ENCODE peak calls at places on chromosomes 1 and 21, in five cellular contexts. E is tibial nerve, K is prostate gland, V is kidney, O is neuronal stem cell. I is an unnamed sample.

GRCh38 chr1:61687901-61688300 is 37.0 kb downstream of the TM2D1 start:
- DNase-seq in V (no peak), E (no peak), K (no peak), O (no peak), I (no peak)

GRCh38 chr1:177103005-177103404 is 61.5 kb downstream of the ASTN1 start:
- DNase-seq in O (no peak), K (no peak), E (no peak), V (no peak), I (no peak)

GRCh38 chr1:86913399-86913895 is 479 bp downstream of the SELENOF start:
- DNase-seq in E (peak; percentile 7), K (no peak), O (no peak), V (no peak), I (no peak)

GRCh38 chr1:76068542-76068941 is 6.0 kb upstream of the ST6GALNAC3 start:
- DNase-seq in V (no peak), K (no peak), E (no peak), O (no peak), I (no peak)

GRCh38 chr1:9066945-9067807 is 2.3 kb downstream of the SLC2A5 start:
- DNase-seq in V (no peak), E (peak; percentile 58), K (no peak), O (no peak), I (peak; percentile 55)

GRCh38 chr1:1081311-1082238 is 7.5 kb upstream of the RNF223 start:
- DNase-seq in O (no peak), E (no peak), V (peak; percentile 74), K (no peak), I (no peak)

GRCh38 chr21:36097427-36098230 is 27.8 kb downstream of the CBR1 start:
- DNase-seq in E (no peak), O (no peak), K (no peak), V (no peak), I (no peak)

GRCh38 chr1:94606471-94606870 is 64.9 kb upstream of the F3 start:
- DNase-seq in V (no peak), E (no peak), K (no peak), O (no peak), I (no peak)

GRCh38 chr1:12600335-12600734 is 17.7 kb downstream of the DHRS3 start:
- DNase-seq in E (peak; percentile 55), O (no peak), K (peak; percentile 44), V (no peak), I (no peak)

GRCh38 chr1:24438423-24438901 is 22.9 kb downstream of the NIPAL3 start:
- DNase-seq in K (no peak), E (peak; percentile 35), V (no peak), O (no peak), I (no peak)

GRCh38 chr21:45629046-45629981 is 14.2 kb upstream of the PCBP3 start:
- DNase-seq in K (no peak), V (no peak), E (no peak), O (no peak), I (peak; percentile 39)

GRCh38 chr1:51729824-51730284 is 113.0 kb downstream of the OSBPL9 start:
- DNase-seq in K (no peak), O (no peak), V (no peak), E (no peak), I (no peak)

GRCh38 chr1:60341274-60341673 is 267.7 kb upstream of the C1orf87 start:
- DNase-seq in K (no peak), E (no peak), V (no peak), O (no peak), I (no peak)

GRCh38 chr1:153697873-153698647 is 19.6 kb downstream of the NPR1 start:
- DNase-seq in O (no peak), V (peak; percentile 87), K (no peak), E (peak; percentile 37), I (no peak)

GRCh38 chr1:197911857-197912696 is 5.1 kb upstream of the LHX9 start:
- DNase-seq in K (no peak), V (no peak), E (no peak), O (peak; percentile 20), I (no peak)
- H3K4me3 ChIP-seq in K (no peak overlapping the region), V (no peak overlapping the region), E (peak overlapping the region; percentile 13), O (no peak overlapping the region), I (no peak overlapping the region)

GRCh38 chr1:232737917-232738316 is 67.3 kb upstream of the MAP10 start:
- DNase-seq in O (no peak), E (no peak), V (no peak), K (no peak), I (no peak)

GRCh38 chr1:232728507-232729263 is 76.5 kb upstream of the MAP10 start:
- DNase-seq in O (no peak), V (no peak), K (no peak), E (peak; percentile 53), I (no peak)

GRCh38 chr1:232732344-232732910 is 72.8 kb upstream of the MAP10 start:
- DNase-seq in K (no peak), O (no peak), V (no peak), E (no peak), I (no peak)
- H3K9me3 ChIP-seq in K (no peaks in the 10 kb centered on the region), O (no peaks in the 10 kb centered on the region), V (no peaks in the 10 kb centered on the region), E (no peaks in the 10 kb centered on the region), I (no peaks in the 10 kb centered on the region)

GRCh38 chr1:91807921-91808620 is 77.9 kb downstream of the TGFBR3 start:
- DNase-seq in K (no peak), E (no peak), O (no peak), V (no peak), I (no peak)

GRCh38 chr1:91806146-91806545 is 79.8 kb downstream of the TGFBR3 start:
- DNase-seq in V (no peak), E (no peak), O (no peak), K (no peak), I (peak; percentile 54)

GRCh38 chr1:91809267-91809666 is 76.7 kb downstream of the TGFBR3 start:
- DNase-seq in K (no peak), V (no peak), O (no peak), E (no peak), I (no peak)

GRCh38 chr1:91805343-91805801 is 80.6 kb downstream of the TGFBR3 start:
- DNase-seq in E (no peak), K (no peak), O (no peak), V (no peak), I (peak; percentile 84)

GRCh38 chr1:91806777-91807700 is 78.9 kb downstream of the TGFBR3 start:
- DNase-seq in O (no peak), V (no peak), E (no peak), K (no peak), I (no peak)
- H3K4me1 ChIP-seq in O (no peaks in the 10 kb centered on the region), V (peaks cover 21% of the 10 kb centered on the region), E (peaks cover 14% of the 10 kb centered on the region), K (no peaks in the 10 kb centered on the region), I (peaks cover 46% of the 10 kb centered on the region)

GRCh38 chr1:44808063-44808937 is at the start of gene BTBD19:
- DNase-seq in K (no peak), O (no peak), V (peak; percentile 96), E (peak; percentile 79), I (peak; percentile 92)
- H3K4me3 ChIP-seq in K (no peak within 1 kb of the TSS), O (no peak within 1 kb of the TSS), V (peak within 1 kb of the TSS; percentile 42), E (peak within 1 kb of the TSS; percentile 49), I (peak within 1 kb of the TSS; percentile 18)

DNA sequence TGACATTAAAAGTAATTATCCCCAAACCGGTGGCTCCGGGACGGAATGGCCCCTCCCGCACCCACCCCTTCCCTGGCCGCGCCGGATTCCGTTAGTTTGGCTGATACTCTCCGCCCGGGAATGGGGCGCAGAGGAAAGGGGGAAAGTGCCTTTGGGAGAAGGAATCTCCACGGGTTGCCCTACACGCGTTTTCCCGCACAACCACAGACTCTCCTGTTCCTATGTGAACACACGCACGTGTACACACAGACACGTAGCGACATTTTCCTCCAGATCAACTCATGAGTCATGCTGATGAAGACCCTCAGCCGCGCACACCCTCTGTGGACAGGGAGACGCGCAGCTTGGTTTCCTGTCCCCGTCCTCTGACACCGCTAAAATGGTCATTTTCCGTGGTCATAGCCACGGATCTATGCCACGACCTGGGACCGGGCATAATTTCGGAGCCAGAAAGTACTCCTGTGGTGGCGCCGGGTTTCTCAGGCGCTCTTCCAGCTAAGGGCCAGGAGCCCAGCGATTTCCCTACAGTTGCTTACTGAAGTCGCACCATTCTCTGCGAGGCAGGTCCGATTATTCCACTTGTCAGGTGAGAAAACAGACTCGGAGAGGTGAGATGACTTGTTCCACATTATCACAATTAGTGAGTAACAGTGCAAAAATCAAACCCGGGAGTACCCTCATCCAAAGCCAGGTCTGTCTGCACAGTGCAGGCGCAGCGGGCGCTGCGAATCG is 4.0 kb upstream of the DMRTA2 start:
- DNase-seq in K (no peak), E (no peak), V (no peak), O (peak; percentile 48), I (no peak)
- H3K9me3 ChIP-seq in K (no peaks in the 10 kb centered on the region), E (no peaks in the 10 kb centered on the region), V (no peaks in the 10 kb centered on the region), O (no peaks in the 10 kb centered on the region), I (peaks cover 5% of the 10 kb centered on the region)

DNA sequence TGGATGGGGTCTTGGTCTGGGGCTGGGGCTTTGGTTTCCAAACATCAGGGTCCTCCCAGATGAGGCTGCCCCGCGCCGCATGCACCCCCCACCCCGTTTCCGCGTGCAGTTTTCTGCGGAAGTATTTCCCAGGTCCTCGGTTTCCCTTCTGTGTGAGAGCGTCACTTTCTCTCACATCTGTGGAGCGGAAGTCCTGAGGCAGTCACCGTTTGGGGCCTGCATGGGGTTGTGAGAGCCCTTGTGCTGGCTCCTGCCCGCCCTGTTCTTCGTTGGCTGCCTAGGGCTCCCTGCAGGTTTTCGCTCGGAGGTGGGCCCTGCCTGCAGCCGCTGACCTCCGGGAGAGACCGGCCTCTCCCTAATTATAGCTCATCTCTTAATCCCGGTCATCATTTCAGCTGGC is 88.0 kb downstream of the GALNT2 start:
- DNase-seq in V (no peak), O (no peak), K (no peak), E (no peak), I (no peak)
- H3K4me1 ChIP-seq in V (peaks cover 16% of the 10 kb centered on the region), O (peaks cover 63% of the 10 kb centered on the region), K (no peaks in the 10 kb centered on the region), E (peaks cover 61% of the 10 kb centered on the region), I (peaks cover 12% of the 10 kb centered on the region)

DNA sequence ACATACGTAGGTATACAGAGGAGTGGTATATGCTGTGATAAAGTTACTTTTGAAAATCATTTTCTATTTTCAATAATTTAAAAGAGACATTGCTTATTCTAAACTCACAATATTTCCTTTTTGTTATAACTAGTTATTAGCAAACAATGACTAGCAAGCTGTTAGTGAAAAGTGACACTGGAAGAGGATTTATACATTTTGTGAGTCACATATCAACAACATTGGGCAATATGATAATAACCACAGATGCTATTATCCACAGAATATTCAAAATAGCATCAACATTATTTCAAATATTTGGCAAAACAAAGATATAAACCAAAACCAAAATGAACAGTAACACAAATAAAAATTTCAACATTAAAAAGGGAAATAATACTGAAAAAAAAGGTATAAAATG is 104.0 kb upstream of the HP1BP3 start:
- DNase-seq in V (no peak), K (no peak), E (no peak), O (no peak), I (no peak)
- H3K4me3 ChIP-seq in V (no peak overlapping the region), K (no peak overlapping the region), E (no peak overlapping the region), O (no peak overlapping the region), I (no peak overlapping the region)

GRCh38 chr21:40155563-40155962 is 288.3 kb downstream of the PCP4 start:
- DNase-seq in V (no peak), O (no peak), K (no peak), E (no peak), I (no peak)
- H3K9me3 ChIP-seq in V (no peaks in the 10 kb centered on the region), O (no peaks in the 10 kb centered on the region), K (no peaks in the 10 kb centered on the region), E (no peaks in the 10 kb centered on the region), I (no peaks in the 10 kb centered on the region)

GRCh38 chr1:150613061-150613920 is 16.1 kb downstream of the ENSA start:
- DNase-seq in K (peak; percentile 44), O (no peak), E (peak; percentile 43), V (no peak), I (peak; percentile 75)

GRCh38 chr1:150610576-150610975 is 18.8 kb downstream of the ENSA start:
- DNase-seq in V (no peak), O (no peak), E (no peak), K (no peak), I (no peak)

GRCh38 chr1:150606743-150607142 is 22.7 kb downstream of the ENSA start:
- DNase-seq in K (no peak), E (no peak), V (no peak), O (no peak), I (no peak)

GRCh38 chr1:150612014-150612345 is 17.4 kb downstream of the ENSA start:
- DNase-seq in V (no peak), K (no peak), E (no peak), O (no peak), I (no peak)

GRCh38 chr1:150609726-150610125 is 19.7 kb downstream of the ENSA start:
- DNase-seq in E (no peak), K (no peak), O (no peak), V (no peak), I (no peak)
- H3K4me1 ChIP-seq in E (peaks cover 47% of the 10 kb centered on the region), K (peaks cover 4% of the 10 kb centered on the region), O (peaks cover 23% of the 10 kb centered on the region), V (peaks cover 5% of the 10 kb centered on the region), I (peaks cover 44% of the 10 kb centered on the region)